ENCODE peak calls at places on chromosomes 1 and 21, in ten cellular contexts. One of them, this sample, is unnamed. For H3K4me1, the result is how much of the 10 kb centered on the place peaks cover.

GRCh38 chr21:38839683-38840286 is 34.1 kb downstream of the ETS2 start:
- DNase-seq in testis: no peak
- DNase-seq in uterus: no peak
- DNase-seq in transverse colon: no peak
- DNase-seq in IMR-90: peak
- DNase-seq in ovary: no peak
- DNase-seq in K562: no peak
- DNase-seq in tibial nerve: no peak
- DNase-seq in body of pancreas: no peak
- DNase-seq in spleen: no peak
- DNase-seq in this sample: no peak

GRCh38 chr21:26438976-26439375 is 134.1 kb downstream of the CYYR1 start:
- DNase-seq in testis: no peak
- DNase-seq in ovary: no peak
- DNase-seq in uterus: no peak
- DNase-seq in body of pancreas: no peak
- DNase-seq in spleen: no peak
- DNase-seq in transverse colon: no peak
- DNase-seq in K562: no peak
- DNase-seq in tibial nerve: no peak
- DNase-seq in IMR-90: no peak
- DNase-seq in this sample: no peak

GRCh38 chr1:15902882-15903281 is 55.4 kb downstream of the SPEN start:
- DNase-seq in testis: no peak
- DNase-seq in IMR-90: peak
- DNase-seq in ovary: no peak
- DNase-seq in spleen: no peak
- DNase-seq in body of pancreas: no peak
- DNase-seq in tibial nerve: no peak
- DNase-seq in K562: no peak
- DNase-seq in uterus: no peak
- DNase-seq in transverse colon: no peak
- DNase-seq in this sample: no peak

GRCh38 chr1:235946570-235946981 is 79.9 kb upstream of the LYST start:
- DNase-seq in uterus: no peak
- DNase-seq in testis: no peak
- DNase-seq in K562: no peak
- DNase-seq in ovary: no peak
- DNase-seq in IMR-90: peak
- DNase-seq in body of pancreas: no peak
- DNase-seq in transverse colon: no peak
- DNase-seq in tibial nerve: no peak
- DNase-seq in spleen: no peak
- DNase-seq in this sample: no peak

GRCh38 chr21:32346951-32347350 is 45.9 kb downstream of the URB1 start:
- DNase-seq in uterus: no peak
- DNase-seq in testis: no peak
- DNase-seq in spleen: no peak
- DNase-seq in transverse colon: no peak
- DNase-seq in IMR-90: no peak
- DNase-seq in K562: no peak
- DNase-seq in ovary: no peak
- DNase-seq in body of pancreas: no peak
- DNase-seq in tibial nerve: no peak
- DNase-seq in this sample: no peak

GRCh38 chr1:65372557-65372956 is 47.9 kb upstream of the LEPR start:
- DNase-seq in spleen: no peak
- DNase-seq in IMR-90: no peak
- DNase-seq in body of pancreas: no peak
- DNase-seq in K562: peak
- DNase-seq in testis: no peak
- DNase-seq in tibial nerve: no peak
- DNase-seq in transverse colon: no peak
- DNase-seq in ovary: no peak
- DNase-seq in uterus: no peak
- DNase-seq in this sample: no peak

GRCh38 chr1:26853156-26853555 is 9.8 kb upstream of the SFN start:
- DNase-seq in uterus: peak
- DNase-seq in spleen: peak
- DNase-seq in transverse colon: peak
- DNase-seq in tibial nerve: peak
- DNase-seq in testis: peak
- DNase-seq in IMR-90: peak
- DNase-seq in ovary: peak
- DNase-seq in K562: peak
- DNase-seq in body of pancreas: peak
- DNase-seq in this sample: peak

GRCh38 chr1:169240449-169241242 is 127.0 kb downstream of the NME7 start:
- DNase-seq in transverse colon: no peak
- DNase-seq in ovary: no peak
- DNase-seq in testis: no peak
- DNase-seq in body of pancreas: no peak
- DNase-seq in K562: no peak
- DNase-seq in tibial nerve: no peak
- DNase-seq in IMR-90: peak
- DNase-seq in spleen: no peak
- DNase-seq in uterus: no peak
- DNase-seq in this sample: no peak

GRCh38 chr21:34129039-34129891 is 55.9 kb downstream of the MRPS6 start:
- DNase-seq in spleen: no peak
- DNase-seq in K562: peak
- DNase-seq in ovary: peak
- DNase-seq in body of pancreas: peak
- DNase-seq in uterus: peak
- DNase-seq in testis: peak
- DNase-seq in IMR-90: peak
- DNase-seq in transverse colon: peak
- DNase-seq in tibial nerve: peak
- DNase-seq in this sample: peak
- H3K4me1 ChIP-seq in spleen: under half
- H3K4me1 ChIP-seq in K562: under half
- H3K4me1 ChIP-seq in ovary: under half
- H3K4me1 ChIP-seq in body of pancreas: under half
- H3K4me1 ChIP-seq in uterus: under half
- H3K4me1 ChIP-seq in testis: half or more
- H3K4me1 ChIP-seq in IMR-90: under half
- H3K4me1 ChIP-seq in transverse colon: under half
- H3K4me1 ChIP-seq in tibial nerve: half or more
- H3K4me1 ChIP-seq in this sample: half or more

DNA sequence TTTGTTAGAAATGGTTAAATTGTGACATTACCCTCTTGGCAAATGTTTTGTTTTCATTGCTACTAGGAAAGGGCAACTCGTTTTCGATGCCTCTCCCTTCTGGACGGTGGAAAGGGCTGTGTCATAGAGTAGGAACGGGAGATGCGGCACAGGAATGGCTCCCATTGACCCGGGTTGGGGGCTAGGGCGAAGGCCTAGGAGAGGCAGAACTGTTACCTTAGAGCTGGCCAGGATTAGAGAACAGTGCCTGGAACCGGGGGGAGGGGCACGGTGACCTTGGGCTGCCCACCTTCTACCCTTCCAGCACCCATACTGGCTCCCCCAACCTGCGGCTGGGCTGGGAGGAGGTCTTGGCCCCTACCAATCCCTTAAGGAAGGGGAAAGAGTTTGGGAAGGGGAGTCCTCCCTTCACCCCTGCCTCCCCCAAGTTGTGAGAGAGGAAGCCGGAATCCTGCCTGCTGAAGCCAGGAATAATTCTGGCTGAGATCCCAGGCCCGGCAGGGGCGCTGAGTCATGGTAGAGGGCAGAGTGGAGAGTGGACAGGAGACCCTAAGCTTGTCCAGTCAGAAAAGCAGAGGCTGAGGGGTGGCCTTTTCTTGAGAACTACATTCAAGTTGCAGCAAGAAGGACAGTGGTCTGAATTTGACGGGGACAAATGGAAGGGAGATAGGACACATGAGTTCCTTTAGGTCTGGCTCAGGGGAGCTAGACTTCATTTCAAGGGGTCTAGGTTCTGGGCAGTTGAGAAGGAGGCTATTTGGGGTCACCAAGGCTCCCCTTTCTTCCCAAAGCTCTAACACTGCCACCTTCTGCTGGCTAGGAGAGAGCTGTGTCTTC is 8.2 kb downstream of the LMNA start:
- DNase-seq in tibial nerve: peak
- DNase-seq in transverse colon: peak
- DNase-seq in K562: peak
- DNase-seq in spleen: no peak
- DNase-seq in body of pancreas: peak
- DNase-seq in ovary: peak
- DNase-seq in testis: peak
- DNase-seq in IMR-90: peak
- DNase-seq in uterus: peak
- DNase-seq in this sample: peak
- TF ChIP-seq POLR2A in tibial nerve: no peak
- TF ChIP-seq POLR2A in transverse colon: peak
- TF ChIP-seq POLR2A in K562: peak
- TF ChIP-seq POLR2A in spleen: no peak
- TF ChIP-seq POLR2A in body of pancreas: no peak
- TF ChIP-seq POLR2A in ovary: peak
- TF ChIP-seq POLR2A in testis: no peak
- TF ChIP-seq POLR2A in IMR-90: peak
- TF ChIP-seq POLR2A in uterus: peak
- TF ChIP-seq POLR2A in this sample: peak

GRCh38 chr1:229445828-229446227 is 11.9 kb upstream of the ACTA1 start:
- DNase-seq in IMR-90: no peak
- DNase-seq in ovary: no peak
- DNase-seq in testis: no peak
- DNase-seq in K562: no peak
- DNase-seq in uterus: no peak
- DNase-seq in transverse colon: no peak
- DNase-seq in tibial nerve: no peak
- DNase-seq in spleen: no peak
- DNase-seq in body of pancreas: no peak
- DNase-seq in this sample: no peak

GRCh38 chr1:229438021-229438420 is 4.1 kb upstream of the ACTA1 start:
- DNase-seq in tibial nerve: no peak
- DNase-seq in IMR-90: no peak
- DNase-seq in testis: no peak
- DNase-seq in body of pancreas: no peak
- DNase-seq in uterus: no peak
- DNase-seq in spleen: no peak
- DNase-seq in transverse colon: no peak
- DNase-seq in K562: no peak
- DNase-seq in ovary: no peak
- DNase-seq in this sample: no peak

GRCh38 chr1:229436178-229436577 is 2.3 kb upstream of the ACTA1 start:
- DNase-seq in ovary: no peak
- DNase-seq in transverse colon: no peak
- DNase-seq in tibial nerve: no peak
- DNase-seq in uterus: no peak
- DNase-seq in body of pancreas: no peak
- DNase-seq in spleen: no peak
- DNase-seq in K562: no peak
- DNase-seq in testis: no peak
- DNase-seq in IMR-90: no peak
- DNase-seq in this sample: peak

GRCh38 chr1:229437443-229437842 is 3.5 kb upstream of the ACTA1 start:
- DNase-seq in ovary: no peak
- DNase-seq in IMR-90: peak
- DNase-seq in tibial nerve: no peak
- DNase-seq in K562: no peak
- DNase-seq in spleen: no peak
- DNase-seq in body of pancreas: no peak
- DNase-seq in transverse colon: no peak
- DNase-seq in testis: no peak
- DNase-seq in uterus: no peak
- DNase-seq in this sample: no peak

DNA sequence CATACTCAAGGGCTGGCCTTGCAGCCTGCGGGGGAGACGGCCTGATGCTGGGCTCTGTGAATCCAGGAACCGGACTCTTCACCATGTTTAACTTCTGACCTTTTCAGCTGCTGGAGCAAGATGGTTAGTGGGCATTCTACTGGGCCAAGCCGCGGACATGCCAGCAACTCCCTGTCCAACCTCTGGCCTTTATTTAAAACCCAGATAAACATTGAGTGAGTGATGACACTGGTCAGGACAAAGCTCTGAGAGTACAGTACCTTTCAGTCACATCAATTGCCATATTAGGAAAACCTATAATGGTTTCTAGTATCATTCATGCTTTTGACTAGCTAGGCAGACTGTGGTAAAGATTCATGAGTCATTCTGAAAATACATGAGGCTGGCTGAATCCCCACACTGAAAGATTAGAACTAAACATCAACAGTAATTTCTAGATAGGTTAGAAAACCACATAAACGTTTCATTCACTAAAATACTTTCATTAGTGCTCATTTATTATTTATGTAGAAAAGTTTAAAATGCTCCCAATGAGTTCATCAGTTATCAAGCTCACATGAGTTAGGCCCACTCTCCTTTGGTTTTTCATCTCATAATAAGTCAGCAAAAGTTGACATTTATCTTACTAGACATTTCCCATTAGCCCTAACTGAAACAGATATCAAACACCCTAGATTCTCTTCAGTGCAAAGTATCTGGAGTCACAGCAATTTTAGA is 7.1 kb upstream of the ACTA1 start:
- DNase-seq in body of pancreas: no peak
- DNase-seq in K562: no peak
- DNase-seq in transverse colon: no peak
- DNase-seq in tibial nerve: no peak
- DNase-seq in uterus: no peak
- DNase-seq in spleen: no peak
- DNase-seq in IMR-90: peak
- DNase-seq in ovary: no peak
- DNase-seq in testis: no peak
- DNase-seq in this sample: no peak
- H3K4me1 ChIP-seq in body of pancreas: under half
- H3K4me1 ChIP-seq in K562: under half
- H3K4me1 ChIP-seq in transverse colon: under half
- H3K4me1 ChIP-seq in tibial nerve: under half
- H3K4me1 ChIP-seq in uterus: under half
- H3K4me1 ChIP-seq in spleen: under half
- H3K4me1 ChIP-seq in IMR-90: under half
- H3K4me1 ChIP-seq in ovary: under half
- H3K4me1 ChIP-seq in testis: under half
- H3K4me1 ChIP-seq in this sample: under half

DNA sequence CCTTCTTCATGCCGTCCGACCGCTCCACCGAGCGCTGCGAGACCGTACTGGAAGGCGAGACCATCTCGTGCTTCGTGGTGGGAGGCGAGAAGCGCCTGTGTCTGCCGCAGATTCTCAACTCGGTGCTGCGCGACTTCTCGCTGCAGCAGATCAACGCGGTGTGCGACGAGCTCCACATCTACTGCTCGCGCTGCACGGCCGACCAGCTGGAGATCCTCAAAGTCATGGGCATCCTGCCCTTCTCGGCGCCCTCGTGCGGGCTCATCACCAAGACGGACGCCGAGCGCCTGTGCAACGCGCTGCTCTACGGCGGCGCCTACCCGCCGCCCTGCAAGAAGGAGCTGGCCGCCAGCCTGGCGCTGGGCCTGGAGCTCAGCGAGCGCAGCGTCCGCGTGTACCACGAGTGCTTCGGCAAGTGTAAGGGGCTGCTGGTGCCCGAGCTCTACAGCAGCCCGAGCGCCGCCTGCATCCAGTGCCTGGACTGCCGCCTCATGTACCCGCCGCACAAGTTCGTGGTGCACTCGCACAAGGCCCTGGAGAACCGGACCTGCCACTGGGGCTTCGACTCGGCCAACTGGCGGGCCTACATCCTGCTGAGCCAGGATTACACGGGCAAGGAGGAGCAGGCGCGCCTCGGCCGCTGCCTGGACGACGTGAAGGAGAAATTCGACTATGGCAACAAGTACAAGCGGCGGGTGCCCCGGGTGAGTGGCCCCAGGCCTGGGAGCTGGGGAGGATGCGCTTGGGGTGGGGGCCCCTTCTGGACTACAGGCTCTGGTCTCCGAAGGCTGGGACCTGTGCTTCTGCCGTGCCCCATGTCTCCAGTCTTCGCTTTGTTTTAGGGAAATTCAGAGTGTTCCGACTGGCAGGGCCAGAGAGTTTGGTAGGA is 1.2 kb downstream of the SKI start:
- DNase-seq in ovary: peak
- DNase-seq in IMR-90: peak
- DNase-seq in spleen: peak
- DNase-seq in body of pancreas: peak
- DNase-seq in transverse colon: peak
- DNase-seq in K562: peak
- DNase-seq in testis: peak
- DNase-seq in tibial nerve: no peak
- DNase-seq in uterus: peak
- DNase-seq in this sample: peak
- TF ChIP-seq POLR2A in ovary: no peak
- TF ChIP-seq POLR2A in IMR-90: no peak
- TF ChIP-seq POLR2A in spleen: no peak
- TF ChIP-seq POLR2A in body of pancreas: peak
- TF ChIP-seq POLR2A in transverse colon: peak
- TF ChIP-seq POLR2A in K562: no peak
- TF ChIP-seq POLR2A in testis: no peak
- TF ChIP-seq POLR2A in tibial nerve: no peak
- TF ChIP-seq POLR2A in uterus: peak
- TF ChIP-seq POLR2A in this sample: peak